ENCODE peak calls at places on chromosomes 12 and 14, in five cellular contexts. X is K562, U is stomach, Q is H1, E is transverse colon. M is an unnamed sample. For H3K27me3, the result is how much of the 10 kb centered on the place peaks cover.

GRCh38 chr12:20810487-20810886 is at the start of gene SLCO1B3:
- DNase-seq in X (no peak), Q (no peak), U (no peak), E (no peak), M (no peak)

GRCh38 chr12:123807670-123808069 is 45.6 kb downstream of the DNAH10 start:
- DNase-seq in X (no peak), E (no peak), Q (no peak), U (no peak), M (no peak)

GRCh38 chr12:46383654-46384450 is 11.3 kb upstream of the SLC38A2 start:
- DNase-seq in X (peak), E (peak), U (peak), Q (no peak), M (peak)

GRCh38 chr14:40219032-40219431 is 786.8 kb upstream of the FBXO33 start:
- DNase-seq in X (no peak), U (no peak), Q (no peak), E (no peak), M (no peak)

GRCh38 chr14:62462996-62463395 is 582.3 kb downstream of the KCNH5 start:
- DNase-seq in E (no peak), Q (no peak), U (no peak), X (no peak), M (no peak)

GRCh38 chr12:71509705-71510104 is 70.1 kb downstream of the LGR5 start:
- DNase-seq in U (no peak), E (no peak), X (no peak), Q (no peak), M (no peak)

GRCh38 chr12:56122637-56123036 is 4.6 kb downstream of the ZC3H10 start:
- DNase-seq in X (no peak), U (no peak), E (no peak), Q (no peak), M (no peak)

GRCh38 chr14:22919601-22919921 is 612 bp upstream of the RBM23 start:
- DNase-seq in E (no peak), U (no peak), Q (no peak), X (no peak), M (no peak)

GRCh38 chr12:119938049-119938667 is 50.9 kb upstream of the BICDL1 start:
- DNase-seq in Q (peak), E (peak), U (peak), X (peak), M (no peak)

GRCh38 chr12:106760184-106760531 is 14.3 kb upstream of the RIC8B start:
- DNase-seq in X (no peak), U (no peak), E (peak), Q (peak), M (no peak)

GRCh38 chr14:70343141-70343540 is 16.3 kb downstream of the COX16 start:
- DNase-seq in X (no peak), Q (no peak), E (no peak), U (no peak), M (no peak)

GRCh38 chr12:52050116-52050770 is 999 bp upstream of the NR4A1 start:
- DNase-seq in E (no peak), U (peak), X (no peak), Q (no peak), M (peak)

GRCh38 chr12:49870501-49871262 is 27.8 kb upstream of the BCDIN3D start:
- DNase-seq in X (no peak), E (no peak), U (no peak), Q (no peak), M (no peak)

GRCh38 chr14:58464652-58465051 is 37.1 kb downstream of the KIAA0586 start:
- DNase-seq in X (no peak), Q (no peak), E (no peak), U (no peak), M (no peak)

GRCh38 chr14:53174918-53175317 is 21.8 kb upstream of the DDHD1 start:
- DNase-seq in E (no peak), Q (no peak), U (no peak), X (no peak), M (no peak)

GRCh38 chr12:77152623-77153193 is 87.3 kb upstream of the E2F7 start:
- DNase-seq in E (no peak), Q (no peak), U (no peak), X (no peak), M (no peak)

GRCh38 chr12:119686355-119686754 is 18.4 kb downstream of the PRKAB1 start:
- DNase-seq in X (no peak), Q (no peak), E (no peak), U (peak), M (no peak)

GRCh38 chr14:60197629-60198318 is 32.6 kb upstream of the DHRS7 start:
- DNase-seq in X (no peak), E (no peak), U (no peak), Q (no peak), M (no peak)

GRCh38 chr12:70892593-70892992 is 27.9 kb downstream of the PTPRR start:
- DNase-seq in X (no peak), E (no peak), U (no peak), Q (no peak), M (no peak)

GRCh38 chr14:36874396-36875138 is 212.9 kb downstream of the PAX9 start:
- DNase-seq in U (no peak), Q (no peak), E (no peak), X (no peak), M (no peak)

GRCh38 chr14:55107766-55108554 is 21.1 kb upstream of the LGALS3 start:
- DNase-seq in X (peak), U (peak), Q (no peak), E (peak), M (peak)

GRCh38 chr14:99186956-99187690 is 84.9 kb downstream of the BCL11B start:
- DNase-seq in Q (no peak), U (no peak), E (no peak), X (no peak), M (no peak)

GRCh38 chr14:99187858-99188257 is 84.1 kb downstream of the BCL11B start:
- DNase-seq in E (no peak), Q (no peak), U (no peak), X (no peak), M (no peak)

GRCh38 chr14:99189201-99189801 is 82.7 kb downstream of the BCL11B start:
- DNase-seq in U (no peak), X (no peak), Q (no peak), E (no peak), M (no peak)

GRCh38 chr14:99190696-99191662 is 81.0 kb downstream of the BCL11B start:
- DNase-seq in E (no peak), X (no peak), U (no peak), Q (no peak), M (no peak)

GRCh38 chr14:99188721-99189120 is 83.3 kb downstream of the BCL11B start:
- DNase-seq in E (no peak), X (peak), Q (no peak), U (no peak), M (no peak)
- TF ChIP-seq CTCF in E (no peak), X (no peak), Q (peak), U (no peak), M (no peak)

GRCh38 chr14:77260631-77261030 is 10.4 kb downstream of the NGB start:
- DNase-seq in X (no peak), U (no peak), E (no peak), Q (no peak), M (no peak)

GRCh38 chr14:77260199-77260598 is 10.8 kb downstream of the NGB start:
- DNase-seq in X (no peak), U (no peak), E (no peak), Q (no peak), M (no peak)

GRCh38 chr14:77258566-77258965 is 12.4 kb downstream of the NGB start:
- DNase-seq in X (no peak), Q (no peak), U (no peak), E (no peak), M (no peak)

GRCh38 chr14:77257700-77258099 is 13.3 kb downstream of the NGB start:
- DNase-seq in X (no peak), E (no peak), U (no peak), Q (no peak), M (no peak)

DNA sequence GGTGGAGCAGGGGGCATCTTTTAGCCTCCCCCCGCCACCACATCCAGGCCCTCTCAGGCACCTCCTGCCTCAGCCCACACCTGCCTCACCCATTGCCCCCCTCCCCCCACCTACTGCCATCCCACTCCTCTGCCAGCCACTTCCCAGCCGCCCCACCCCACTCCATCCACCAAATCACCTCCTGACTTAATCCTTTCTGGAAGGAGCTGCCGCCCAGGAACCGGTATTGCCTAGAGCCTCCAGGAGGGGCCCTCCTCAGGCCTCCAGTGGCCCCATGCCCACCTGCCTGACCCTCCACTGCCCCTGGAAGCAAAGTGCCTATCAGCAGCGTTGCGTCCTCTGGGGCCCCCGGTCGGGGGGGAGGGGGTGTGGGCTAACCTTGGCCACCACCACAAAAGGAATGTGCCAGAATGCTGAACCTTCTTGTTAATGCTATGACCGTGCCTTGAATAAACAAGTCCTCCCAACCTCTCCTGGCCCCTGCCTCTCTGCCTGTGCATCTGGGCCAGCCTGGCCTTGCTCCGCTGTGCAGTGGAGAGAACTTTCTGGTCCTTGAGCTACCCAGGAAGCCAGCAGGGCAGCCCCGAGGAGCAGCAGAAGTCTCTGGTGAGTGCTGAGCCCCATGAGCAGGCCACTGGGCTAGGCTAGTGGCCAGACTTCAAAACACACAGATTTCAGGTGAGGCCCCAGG is 11.8 kb downstream of the NGB start:
- DNase-seq in X (no peak), Q (no peak), E (no peak), U (no peak), M (no peak)
- H3K27me3 ChIP-seq in X (under half), Q (under half), E (under half), U (under half), M (under half)

GRCh38 chr14:96772929-96773328 is 24.3 kb upstream of the VRK1 start:
- DNase-seq in E (no peak), Q (no peak), X (no peak), U (no peak), M (no peak)
- TF ChIP-seq EP300 in E (no peak), Q (no peak), X (no peak), U (no peak), M (no peak)

GRCh38 chr14:51239813-51240803 is at the start of gene TMX1:
- DNase-seq in U (peak), Q (peak), X (peak), E (peak), M (peak)
- TF ChIP-seq CTCF in U (no peak), Q (no peak), X (no peak), E (no peak), M (peak)

GRCh38 chr12:57237653-57237951 is 8.1 kb downstream of the SHMT2 start:
- DNase-seq in Q (no peak), X (no peak), U (no peak), E (no peak), M (no peak)
- H3K27me3 ChIP-seq in Q (half or more), X (under half), U (under half), E (half or more), M (under half)

GRCh38 chr14:91149462-91149861 is 35.6 kb downstream of the DGLUCY start:
- DNase-seq in Q (no peak), X (peak), U (peak), E (peak), M (peak)
- TF ChIP-seq EP300 in Q (no peak), X (peak), U (no peak), E (no peak), M (no peak)

GRCh38 chr14:78543433-78543832 is 373.3 kb downstream of the NRXN3 start:
- DNase-seq in U (no peak), Q (no peak), X (no peak), E (no peak), M (no peak)
- TF ChIP-seq CTCF in U (no peak), Q (no peak), X (no peak), E (no peak), M (no peak)

GRCh38 chr14:101557811-101558738 is 3.2 kb upstream of the DIO3 start:
- DNase-seq in X (peak), E (peak), Q (no peak), U (no peak), M (no peak)
- H3K27me3 ChIP-seq in X (under half), E (half or more), Q (half or more), U (under half), M (under half)

M was measured in upper lobe of left lung.